ENCODE peak calls at places on chromosomes 5 and 9, in eight cellular contexts. O is activated CD4-positive, CD25-positive, alpha-beta regulatory T cell treated with anti-CD3 and anti-CD28 coated beads, Interleukin-2, amount 50 U/mL, for 72 hours; A is HuH-7; B is activated B cell treated with CpG ODN at 0.5 μM for 24 hours; X is fibroblast of pulmonary artery; E is CD8-positive, alpha-beta memory T cell; U is stomach; P is AG10803. Q is an unnamed sample.

GRCh38 chr5:64585654-64586053 is 79.8 kb downstream of the RGS7BP start:
- DNase-seq in X (no peak), A (no peak), E (no peak), P (no peak), B (no peak), O (no peak), U (no peak), Q (no peak)

GRCh38 chr5:138440226-138441073 is 1.6 kb downstream of the REEP2 start:
- DNase-seq in X (no peak), E (no peak), U (no peak), O (no peak), A (no peak), B (no peak), P (no peak), Q (no peak)

GRCh38 chr5:150167908-150168307 is 1.3 kb downstream of the CDX1 start:
- DNase-seq in E (no peak), X (no peak), U (no peak), A (no peak), O (no peak), B (no peak), P (no peak), Q (no peak)

GRCh38 chr5:138439537-138440225 is 824 bp downstream of the REEP2 start:
- DNase-seq in X (no peak), U (no peak), P (no peak), B (no peak), E (no peak), O (no peak), A (no peak), Q (no peak)

GRCh38 chr5:134512661-134512999 is 12.8 kb upstream of the JADE2 start:
- DNase-seq in B (no peak), U (no peak), X (no peak), P (no peak), E (no peak), O (no peak), A (no peak), Q (no peak)

GRCh38 chr9:89808801-89809200 is 204.0 kb downstream of the GADD45G start:
- DNase-seq in U (no peak), B (no peak), X (peak; percentile 29), P (no peak), E (no peak), O (no peak), A (no peak), Q (no peak)

GRCh38 chr5:74639538-74640449 is 734 bp downstream of the ENC1 start:
- DNase-seq in A (peak; percentile 23), O (peak; percentile 37), B (no peak), X (peak; percentile 59), U (peak; percentile 52), E (no peak), P (peak; percentile 57), Q (no peak)

GRCh38 chr5:2996248-2996647 is 244.8 kb upstream of the IRX2 start:
- DNase-seq in E (no peak), B (no peak), A (no peak), P (no peak), O (no peak), U (no peak), X (no peak), Q (no peak)